ENCODE peak calls at places on chromosomes 11 and 22, in five cellular contexts. One of them, this sample, is unnamed.

GRCh38 chr22:45717787-45718186 is 46.2 kb downstream of the ATXN10 start:
- DNase-seq in esophagus squamous epithelium: no peak
- DNase-seq in WTC11: no peak
- DNase-seq in fibroblast of mammary gland: peak
- DNase-seq in uterus: no peak
- DNase-seq in this sample: no peak

GRCh38 chr11:68027667-68028066 is 2.8 kb upstream of the NDUFS8 start:
- DNase-seq in uterus: no peak
- DNase-seq in fibroblast of mammary gland: no peak
- DNase-seq in esophagus squamous epithelium: no peak
- DNase-seq in WTC11: no peak
- DNase-seq in this sample: no peak

GRCh38 chr11:46348986-46349401 is 1.7 kb downstream of the DGKZ start:
- DNase-seq in fibroblast of mammary gland: no peak
- DNase-seq in uterus: no peak
- DNase-seq in esophagus squamous epithelium: no peak
- DNase-seq in WTC11: no peak
- DNase-seq in this sample: no peak

GRCh38 chr11:35946766-35947165 is 2.9 kb downstream of the LDLRAD3 start:
- DNase-seq in uterus: no peak
- DNase-seq in esophagus squamous epithelium: no peak
- DNase-seq in WTC11: no peak
- DNase-seq in fibroblast of mammary gland: no peak
- DNase-seq in this sample: no peak

GRCh38 chr22:37303821-37304274 is 21.5 kb downstream of the CYTH4 start:
- DNase-seq in uterus: no peak
- DNase-seq in fibroblast of mammary gland: peak
- DNase-seq in esophagus squamous epithelium: no peak
- DNase-seq in WTC11: no peak
- DNase-seq in this sample: no peak

GRCh38 chr22:20186183-20186870 is 35.5 kb upstream of the CCDC188 start:
- DNase-seq in esophagus squamous epithelium: no peak
- DNase-seq in WTC11: peak
- DNase-seq in uterus: no peak
- DNase-seq in fibroblast of mammary gland: no peak
- DNase-seq in this sample: peak

GRCh38 chr22:21961886-21962654 is 9.4 kb upstream of the PPM1F start:
- DNase-seq in esophagus squamous epithelium: no peak
- DNase-seq in fibroblast of mammary gland: peak
- DNase-seq in WTC11: no peak
- DNase-seq in uterus: no peak
- DNase-seq in this sample: no peak

GRCh38 chr22:37176464-37177061 is 11.5 kb downstream of the C1QTNF6 start:
- DNase-seq in fibroblast of mammary gland: peak
- DNase-seq in esophagus squamous epithelium: no peak
- DNase-seq in WTC11: no peak
- DNase-seq in uterus: peak
- DNase-seq in this sample: no peak

GRCh38 chr22:49301398-49302149 is 526.1 kb downstream of the BRD1 start:
- DNase-seq in WTC11: no peak
- DNase-seq in uterus: no peak
- DNase-seq in fibroblast of mammary gland: no peak
- DNase-seq in esophagus squamous epithelium: no peak
- DNase-seq in this sample: no peak

GRCh38 chr11:61777234-61778090 is 14.9 kb downstream of the TMEM258 start:
- DNase-seq in WTC11: peak
- DNase-seq in uterus: peak
- DNase-seq in fibroblast of mammary gland: no peak
- DNase-seq in esophagus squamous epithelium: no peak
- DNase-seq in this sample: no peak

DNA sequence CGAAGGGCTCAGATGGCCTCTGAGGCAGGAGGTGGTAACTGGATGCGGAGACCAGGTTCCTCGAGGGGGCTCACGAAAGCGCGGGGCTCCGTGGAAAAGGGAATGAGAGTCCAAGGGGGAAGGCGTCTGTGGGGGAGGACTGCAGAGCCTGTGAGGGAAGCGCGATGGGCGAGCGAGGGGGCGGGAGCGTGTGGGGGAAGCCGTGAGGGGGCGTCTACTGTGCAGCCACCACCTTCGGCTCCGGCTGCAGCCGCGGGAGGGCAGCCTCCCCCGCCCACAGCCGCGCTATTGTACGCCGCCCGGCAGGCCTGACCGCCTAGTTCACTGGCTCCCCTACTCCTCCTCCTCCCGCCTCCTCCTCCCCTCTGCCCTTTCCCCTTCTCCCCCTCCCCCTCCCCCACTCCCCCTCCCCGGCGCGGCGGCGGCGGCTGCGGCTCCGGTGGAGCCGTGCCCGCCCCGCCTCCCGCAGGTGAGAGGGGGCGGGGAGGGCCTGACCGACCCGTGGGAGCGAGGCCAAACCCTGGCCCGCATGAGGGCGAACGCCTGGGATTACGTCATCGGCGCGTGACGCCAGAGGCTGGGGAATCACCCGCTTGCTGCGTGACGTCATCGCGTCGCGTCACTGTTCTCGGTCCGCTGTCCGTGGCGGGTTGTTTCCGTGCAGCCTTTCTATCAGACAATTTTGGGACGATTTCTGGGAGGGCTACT is at the start of gene PAK1:
- DNase-seq in WTC11: peak
- DNase-seq in esophagus squamous epithelium: peak
- DNase-seq in fibroblast of mammary gland: peak
- DNase-seq in uterus: peak
- DNase-seq in this sample: peak
- TF ChIP-seq CTCF in WTC11: no peak
- TF ChIP-seq CTCF in esophagus squamous epithelium: no peak
- TF ChIP-seq CTCF in fibroblast of mammary gland: no peak
- TF ChIP-seq CTCF in uterus: no peak
- TF ChIP-seq CTCF in this sample: no peak

DNA sequence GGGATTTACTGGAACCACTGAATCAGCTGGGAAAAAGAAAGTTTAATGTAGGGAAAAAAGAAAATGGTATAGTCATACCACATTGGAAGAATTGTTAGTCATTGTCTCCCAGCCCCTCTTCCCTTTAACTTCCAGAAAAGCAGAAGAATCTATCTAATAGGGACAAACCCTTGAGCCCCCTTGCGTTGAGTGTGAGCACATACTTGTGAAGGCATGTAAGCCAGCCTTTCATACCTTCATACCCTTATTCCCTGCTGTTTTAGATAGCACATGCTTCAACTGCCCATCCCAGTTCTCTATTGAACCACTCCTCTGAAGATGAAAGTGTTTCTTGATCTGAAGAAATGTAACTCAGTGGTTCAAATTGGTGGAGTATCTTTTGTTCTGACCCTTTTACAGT is 6.6 kb downstream of the TREH start:
- DNase-seq in fibroblast of mammary gland: no peak
- DNase-seq in uterus: no peak
- DNase-seq in esophagus squamous epithelium: no peak
- DNase-seq in WTC11: no peak
- DNase-seq in this sample: no peak
- TF ChIP-seq CTCF in fibroblast of mammary gland: peak
- TF ChIP-seq CTCF in uterus: no peak
- TF ChIP-seq CTCF in esophagus squamous epithelium: no peak
- TF ChIP-seq CTCF in WTC11: no peak
- TF ChIP-seq CTCF in this sample: no peak

GRCh38 chr22:27424319-27424718 is 377.2 kb downstream of the MN1 start:
- DNase-seq in uterus: no peak
- DNase-seq in esophagus squamous epithelium: no peak
- DNase-seq in fibroblast of mammary gland: no peak
- DNase-seq in WTC11: no peak
- DNase-seq in this sample: no peak
- TF ChIP-seq CTCF in uterus: no peak
- TF ChIP-seq CTCF in esophagus squamous epithelium: no peak
- TF ChIP-seq CTCF in fibroblast of mammary gland: no peak
- TF ChIP-seq CTCF in WTC11: no peak
- TF ChIP-seq CTCF in this sample: no peak

GRCh38 chr11:1514349-1515061 is 27.9 kb upstream of the MOB2 start:
- DNase-seq in esophagus squamous epithelium: no peak
- DNase-seq in fibroblast of mammary gland: no peak
- DNase-seq in uterus: peak
- DNase-seq in WTC11: no peak
- DNase-seq in this sample: no peak
- TF ChIP-seq CTCF in esophagus squamous epithelium: no peak
- TF ChIP-seq CTCF in fibroblast of mammary gland: peak
- TF ChIP-seq CTCF in uterus: no peak
- TF ChIP-seq CTCF in WTC11: no peak
- TF ChIP-seq CTCF in this sample: no peak